ENCODE peak calls at places on chromosomes 6 and 20, in seven cellular contexts. One of them, this sample, is unnamed.

GRCh38 chr20:57614490-57615471 is 5.4 kb downstream of the ZBP1 start:
- DNase-seq in posterior cingulate gyrus: no peak
- DNase-seq in Caki2: no peak
- DNase-seq in fibroblast of gingiva: no peak
- DNase-seq in SK-MEL-5: no peak
- DNase-seq in mesothelial cell of epicardium: no peak
- DNase-seq in stomach: no peak
- DNase-seq in this sample: no peak

GRCh38 chr20:5181955-5182354 is 55.1 kb downstream of the CDS2 start:
- DNase-seq in posterior cingulate gyrus: no peak
- DNase-seq in Caki2: no peak
- DNase-seq in fibroblast of gingiva: peak
- DNase-seq in SK-MEL-5: no peak
- DNase-seq in mesothelial cell of epicardium: no peak
- DNase-seq in stomach: no peak
- DNase-seq in this sample: no peak

GRCh38 chr6:30747300-30747687 is 2.9 kb upstream of the IER3 start:
- DNase-seq in posterior cingulate gyrus: no peak
- DNase-seq in Caki2: no peak
- DNase-seq in fibroblast of gingiva: no peak
- DNase-seq in SK-MEL-5: no peak
- DNase-seq in mesothelial cell of epicardium: no peak
- DNase-seq in stomach: no peak
- DNase-seq in this sample: no peak

GRCh38 chr6:10434235-10434634 is 19.4 kb upstream of the TFAP2A start:
- DNase-seq in posterior cingulate gyrus: no peak
- DNase-seq in Caki2: no peak
- DNase-seq in fibroblast of gingiva: no peak
- DNase-seq in SK-MEL-5: peak
- DNase-seq in mesothelial cell of epicardium: no peak
- DNase-seq in stomach: no peak
- DNase-seq in this sample: no peak

GRCh38 chr6:11731423-11731822 is 47.2 kb downstream of the ADTRP start:
- DNase-seq in posterior cingulate gyrus: no peak
- DNase-seq in Caki2: no peak
- DNase-seq in fibroblast of gingiva: no peak
- DNase-seq in SK-MEL-5: no peak
- DNase-seq in mesothelial cell of epicardium: no peak
- DNase-seq in stomach: peak
- DNase-seq in this sample: no peak

GRCh38 chr20:58192065-58192464 is 36.4 kb downstream of the ANKRD60 start:
- DNase-seq in posterior cingulate gyrus: no peak
- DNase-seq in Caki2: no peak
- DNase-seq in fibroblast of gingiva: no peak
- DNase-seq in SK-MEL-5: no peak
- DNase-seq in mesothelial cell of epicardium: no peak
- DNase-seq in stomach: no peak
- DNase-seq in this sample: no peak

GRCh38 chr6:97059473-97059872 is 134.9 kb downstream of the KLHL32 start:
- DNase-seq in posterior cingulate gyrus: no peak
- DNase-seq in Caki2: peak
- DNase-seq in fibroblast of gingiva: peak
- DNase-seq in SK-MEL-5: peak
- DNase-seq in mesothelial cell of epicardium: no peak
- DNase-seq in stomach: no peak
- DNase-seq in this sample: no peak

GRCh38 chr6:166462461-166463135 is 79.9 kb upstream of the MPC1 start:
- DNase-seq in posterior cingulate gyrus: no peak
- DNase-seq in Caki2: no peak
- DNase-seq in fibroblast of gingiva: no peak
- DNase-seq in SK-MEL-5: no peak
- DNase-seq in mesothelial cell of epicardium: no peak
- DNase-seq in stomach: no peak
- DNase-seq in this sample: no peak

GRCh38 chr6:22664968-22665367 is 95.6 kb downstream of the HDGFL1 start:
- DNase-seq in posterior cingulate gyrus: no peak
- DNase-seq in Caki2: no peak
- DNase-seq in fibroblast of gingiva: no peak
- DNase-seq in SK-MEL-5: no peak
- DNase-seq in mesothelial cell of epicardium: no peak
- DNase-seq in stomach: no peak
- DNase-seq in this sample: no peak

GRCh38 chr20:3698511-3699436 is 13.6 kb downstream of the SIGLEC1 start:
- DNase-seq in posterior cingulate gyrus: no peak
- DNase-seq in Caki2: no peak
- DNase-seq in fibroblast of gingiva: no peak
- DNase-seq in SK-MEL-5: no peak
- DNase-seq in mesothelial cell of epicardium: no peak
- DNase-seq in stomach: no peak
- DNase-seq in this sample: peak

GRCh38 chr20:33648396-33649004 is 13.6 kb upstream of the C20orf144 start:
- DNase-seq in posterior cingulate gyrus: no peak
- DNase-seq in Caki2: peak
- DNase-seq in fibroblast of gingiva: no peak
- DNase-seq in SK-MEL-5: no peak
- DNase-seq in mesothelial cell of epicardium: no peak
- DNase-seq in stomach: no peak
- DNase-seq in this sample: no peak

GRCh38 chr20:53943522-53944291 is 126.7 kb downstream of the BCAS1 start:
- DNase-seq in posterior cingulate gyrus: no peak
- DNase-seq in Caki2: peak
- DNase-seq in fibroblast of gingiva: no peak
- DNase-seq in SK-MEL-5: peak
- DNase-seq in mesothelial cell of epicardium: peak
- DNase-seq in stomach: no peak
- DNase-seq in this sample: no peak

GRCh38 chr6:105794263-105794662 is 291.9 kb upstream of the PRDM1 start:
- DNase-seq in posterior cingulate gyrus: no peak
- DNase-seq in Caki2: no peak
- DNase-seq in fibroblast of gingiva: peak
- DNase-seq in SK-MEL-5: no peak
- DNase-seq in mesothelial cell of epicardium: no peak
- DNase-seq in stomach: peak
- DNase-seq in this sample: peak